ENCODE peak calls at places on chromosomes 5 and 9, in five cellular contexts. O, Q, H, J and S are unnamed samples. For H3K36me3 and H3K27me3, the result is how much of the 10 kb centered on the place peaks cover.

GRCh38 chr5:78718185-78718584 is 69.6 kb upstream of the LHFPL2 start:
- DNase-seq in H (no peak), Q (no peak), J (no peak), O (no peak), S (no peak)

GRCh38 chr9:116924462-116925110 is 237.5 kb downstream of the TRIM32 start:
- DNase-seq in O (no peak), Q (no peak), H (no peak), J (no peak), S (no peak)

GRCh38 chr5:169650701-169651331 is 13.7 kb downstream of the DOCK2 start:
- DNase-seq in O (no peak), H (no peak), J (peak), Q (no peak), S (no peak)

GRCh38 chr5:1509346-1510085 is 14.2 kb downstream of the LPCAT1 start:
- DNase-seq in O (no peak), J (peak), H (no peak), Q (no peak), S (no peak)

GRCh38 chr5:138972836-138973235 is 97.7 kb upstream of the LRRTM2 start:
- DNase-seq in Q (no peak), J (no peak), H (peak), O (peak), S (peak)

GRCh38 chr5:31531543-31531887 is 378 bp downstream of the DROSHA start:
- DNase-seq in Q (peak), O (peak), J (no peak), H (peak), S (no peak)

GRCh38 chr5:71894091-71894490 is 175.0 kb downstream of the CARTPT start:
- DNase-seq in J (no peak), Q (no peak), H (no peak), O (no peak), S (no peak)

GRCh38 chr9:130213898-130214761 is 41.9 kb downstream of the NCS1 start:
- DNase-seq in H (no peak), O (peak), Q (no peak), J (no peak), S (peak)

GRCh38 chr5:172897691-172898512 is 61.3 kb upstream of the RPL26L1 start:
- DNase-seq in J (no peak), O (peak), H (no peak), Q (no peak), S (no peak)

GRCh38 chr5:143019614-143020515 is 249.7 kb downstream of the ARHGAP26 start:
- DNase-seq in J (peak), O (peak), H (no peak), Q (no peak), S (peak)

GRCh38 chr5:123951204-123951977 is 439.4 kb downstream of the CSNK1G3 start:
- DNase-seq in J (no peak), O (no peak), H (no peak), Q (no peak), S (no peak)

GRCh38 chr9:37104183-37104889 is 16.0 kb upstream of the ZCCHC7 start:
- DNase-seq in J (no peak), H (no peak), O (no peak), Q (no peak), S (no peak)

GRCh38 chr5:135565256-135565655 is 13.5 kb downstream of the CXCL14 start:
- DNase-seq in H (no peak), O (no peak), J (no peak), Q (no peak), S (no peak)

DNA sequence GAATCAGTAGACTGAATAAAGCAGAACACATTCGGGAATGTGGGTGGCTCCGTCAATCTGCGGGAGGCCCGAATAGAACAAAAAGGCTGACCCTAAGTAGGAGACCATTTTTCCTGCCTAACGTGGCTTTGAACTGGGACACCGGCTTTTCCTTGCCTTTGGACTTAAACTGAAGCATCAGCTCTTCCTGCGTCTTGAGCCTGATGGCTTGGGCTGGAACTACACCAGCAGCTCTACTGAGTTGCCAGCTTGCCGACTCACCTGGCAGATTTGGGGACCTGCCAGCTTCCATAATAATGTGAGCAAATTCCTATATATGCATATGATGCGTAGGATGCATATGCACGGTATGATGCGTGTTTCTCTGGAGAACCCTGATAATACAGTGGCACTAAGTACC is 111.3 kb downstream of the DAPK1 start:
- DNase-seq in J (no peak), Q (no peak), O (no peak), H (no peak), S (no peak)
- H3K36me3 ChIP-seq in J (under half), Q (under half), O (under half), H (under half), S (under half)

GRCh38 chr9:137298983-137299521 is 3.0 kb downstream of the NRARP start:
- DNase-seq in J (no peak), Q (no peak), O (peak), H (peak), S (no peak)
- H3K27me3 ChIP-seq in J (under half), Q (under half), O (half or more), H (under half), S (under half)

GRCh38 chr5:158785397-158785796 is 314.3 kb downstream of the EBF1 start:
- DNase-seq in O (no peak), H (no peak), J (no peak), Q (no peak), S (no peak)

GRCh38 chr5:158776681-158777080 is 323.0 kb downstream of the EBF1 start:
- DNase-seq in J (no peak), O (no peak), Q (no peak), H (no peak), S (no peak)

GRCh38 chr5:158783382-158783781 is 316.3 kb downstream of the EBF1 start:
- DNase-seq in H (no peak), O (no peak), J (no peak), Q (no peak), S (no peak)

GRCh38 chr5:158777647-158778368 is 321.9 kb downstream of the EBF1 start:
- DNase-seq in O (no peak), H (no peak), J (no peak), Q (no peak), S (no peak)

GRCh38 chr5:158780656-158781237 is 319.0 kb downstream of the EBF1 start:
- DNase-seq in J (no peak), O (no peak), H (no peak), Q (no peak), S (no peak)
- H3K4me3 ChIP-seq in J (no peak), O (no peak), H (no peak), Q (no peak), S (no peak)

GRCh38 chr5:140647042-140647341 is 438 bp downstream of the NDUFA2 start:
- DNase-seq in Q (no peak), J (no peak), O (no peak), H (no peak), S (no peak)
- H3K36me3 ChIP-seq in Q (under half), J (under half), O (under half), H (under half), S (under half)

DNA sequence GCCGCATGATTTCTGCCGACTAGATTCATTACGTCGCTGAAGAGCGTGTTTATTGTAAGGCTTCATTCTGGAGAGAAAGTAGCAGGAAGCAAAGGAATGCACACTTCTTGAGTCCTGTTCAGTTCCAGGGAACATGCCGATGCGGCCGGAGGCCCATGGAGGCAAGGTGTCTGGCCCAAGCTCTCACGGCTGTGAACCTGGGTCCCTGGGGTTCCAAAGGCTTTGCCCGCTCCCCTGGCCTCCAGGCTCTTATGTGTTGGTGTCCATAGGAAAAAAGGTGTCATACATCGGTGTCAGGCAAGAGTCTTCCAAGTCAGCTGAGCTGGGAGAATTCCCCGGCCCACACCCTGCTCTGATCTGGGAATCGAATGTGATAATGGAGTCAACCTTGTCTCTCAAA is 64.7 kb downstream of the WWC1 start:
- DNase-seq in J (no peak), H (no peak), O (no peak), Q (no peak), S (no peak)
- H3K27me3 ChIP-seq in J (under half), H (under half), O (under half), Q (under half), S (under half)

DNA sequence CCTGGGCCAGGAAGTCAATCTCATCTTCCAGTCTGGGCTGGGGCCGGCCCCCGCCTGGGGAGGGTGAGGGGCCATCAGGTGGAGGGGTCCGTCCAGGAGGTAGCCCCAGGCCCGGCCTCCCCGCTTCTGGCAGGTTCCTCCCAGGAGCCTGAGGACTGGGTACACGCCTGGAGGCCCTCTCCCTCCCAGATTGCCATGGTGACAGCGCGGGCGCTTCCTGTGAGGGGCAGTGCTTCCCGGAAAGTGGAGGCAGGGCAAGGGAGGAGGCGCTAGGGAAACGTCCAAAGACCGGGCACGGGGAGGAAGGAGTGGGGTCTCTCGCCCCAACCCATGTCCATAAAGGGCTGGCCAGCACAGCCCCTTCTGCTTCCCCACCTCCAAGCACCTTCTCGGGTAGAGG is 4.8 kb downstream of the NPDC1 start:
- DNase-seq in H (no peak), O (no peak), Q (no peak), J (no peak), S (no peak)
- H3K4me3 ChIP-seq in H (no peak), O (no peak), Q (no peak), J (no peak), S (no peak)

DNA sequence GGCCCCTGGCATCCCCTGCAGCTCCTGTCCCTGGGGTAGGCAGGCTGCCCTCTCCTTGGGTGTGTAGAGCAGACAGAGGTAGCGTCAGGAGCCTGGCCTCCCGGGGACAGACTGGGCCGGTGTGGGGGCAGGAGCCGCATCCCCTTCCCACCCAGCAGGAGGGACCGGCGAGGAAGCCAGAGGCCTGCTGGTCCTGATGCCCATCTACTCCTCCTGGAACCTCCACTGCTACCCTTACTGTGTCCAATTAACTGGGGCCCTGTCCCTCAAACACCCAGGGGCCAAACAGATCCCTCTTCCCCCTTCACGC is 15.6 kb downstream of the RALGDS start:
- DNase-seq in H (peak), O (no peak), J (no peak), Q (no peak), S (peak)
- H3K36me3 ChIP-seq in H (under half), O (under half), J (half or more), Q (under half), S (under half)

GRCh38 chr9:137986268-137987099 is 108.9 kb downstream of the CACNA1B start:
- DNase-seq in O (no peak), H (peak), Q (no peak), J (no peak), S (peak)
- H3K27me3 ChIP-seq in O (under half), H (under half), Q (under half), J (under half), S (under half)